ENCODE peak calls at places on chromosome 11, in four cellular contexts. One of them, this sample, is unnamed.

GRCh38 chr11:27429740-27430451 is 42.7 kb downstream of the LGR4 start:
- DNase-seq in anterior cingulate cortex: no peak
- DNase-seq in HAP-1: no peak
- DNase-seq in RWPE1: peak
- DNase-seq in this sample: no peak

GRCh38 chr11:1674194-1674878 is 22.7 kb upstream of the KRTAP5-6 start:
- DNase-seq in RWPE1: no peak
- DNase-seq in HAP-1: no peak
- DNase-seq in anterior cingulate cortex: no peak
- DNase-seq in this sample: no peak

GRCh38 chr11:69699213-69699612 is 4.6 kb downstream of the FGF19 start:
- DNase-seq in anterior cingulate cortex: no peak
- DNase-seq in RWPE1: no peak
- DNase-seq in HAP-1: no peak
- DNase-seq in this sample: no peak

GRCh38 chr11:3046641-3047040 is 10.6 kb downstream of the CARS1 start:
- DNase-seq in RWPE1: no peak
- DNase-seq in anterior cingulate cortex: no peak
- DNase-seq in HAP-1: no peak
- DNase-seq in this sample: no peak

GRCh38 chr11:84022221-84022620 is 736.1 kb upstream of the CCDC90B start:
- DNase-seq in anterior cingulate cortex: no peak
- DNase-seq in HAP-1: peak
- DNase-seq in RWPE1: no peak
- DNase-seq in this sample: no peak

GRCh38 chr11:24289301-24289700 is 207.6 kb upstream of the LUZP2 start:
- DNase-seq in HAP-1: no peak
- DNase-seq in RWPE1: no peak
- DNase-seq in anterior cingulate cortex: no peak
- DNase-seq in this sample: no peak

GRCh38 chr11:113182288-113182687 is 132.1 kb upstream of the TTC12 start:
- DNase-seq in HAP-1: no peak
- DNase-seq in anterior cingulate cortex: no peak
- DNase-seq in RWPE1: no peak
- DNase-seq in this sample: no peak

GRCh38 chr11:47466701-47467250 is 17.8 kb upstream of the RAPSN start:
- DNase-seq in anterior cingulate cortex: peak
- DNase-seq in RWPE1: no peak
- DNase-seq in HAP-1: no peak
- DNase-seq in this sample: peak

GRCh38 chr11:115338476-115338875 is 165.7 kb downstream of the CADM1 start:
- DNase-seq in anterior cingulate cortex: no peak
- DNase-seq in HAP-1: no peak
- DNase-seq in RWPE1: no peak
- DNase-seq in this sample: no peak

GRCh38 chr11:77069969-77070582 is 3.3 kb downstream of the CAPN5 start:
- DNase-seq in HAP-1: no peak
- DNase-seq in anterior cingulate cortex: no peak
- DNase-seq in RWPE1: no peak
- DNase-seq in this sample: no peak

GRCh38 chr11:78840623-78841022 is 266.0 kb upstream of the NARS2 start:
- DNase-seq in RWPE1: no peak
- DNase-seq in anterior cingulate cortex: no peak
- DNase-seq in HAP-1: no peak
- DNase-seq in this sample: no peak

GRCh38 chr11:96143016-96143670 is 199.9 kb downstream of the MAML2 start:
- DNase-seq in RWPE1: no peak
- DNase-seq in anterior cingulate cortex: no peak
- DNase-seq in HAP-1: no peak
- DNase-seq in this sample: no peak

GRCh38 chr11:76641905-76642304 is 28.6 kb downstream of the LRRC32 start:
- DNase-seq in HAP-1: no peak
- DNase-seq in RWPE1: no peak
- DNase-seq in anterior cingulate cortex: no peak
- DNase-seq in this sample: no peak

GRCh38 chr11:104852811-104853210 is 45.4 kb downstream of the CASP12 start:
- DNase-seq in anterior cingulate cortex: no peak
- DNase-seq in HAP-1: no peak
- DNase-seq in RWPE1: no peak
- DNase-seq in this sample: no peak

GRCh38 chr11:6693342-6694228 is 10.4 kb upstream of the MRPL17 start:
- DNase-seq in anterior cingulate cortex: no peak
- DNase-seq in HAP-1: no peak
- DNase-seq in RWPE1: no peak
- DNase-seq in this sample: no peak